ENCODE peak calls at places on chromosomes 11 and 22, in six cellular contexts. T is glutamatergic neuron, G is body of pancreas, K is AML-193, H is ELF-1, I is astrocyte of the cerebellum. J is an unnamed sample.
A peak's percentile ranks its signal among the peaks of the same experiment; 100 is the strongest.

GRCh38 chr11:76209956-76210885 is 3.9 kb upstream of the WNT11 start:
- DNase-seq in G (peak; percentile 61), K (peak; percentile 35), H (peak; percentile 46), T (peak; percentile 67), I (peak; percentile 33), J (peak; percentile 34)

GRCh38 chr11:8309862-8310261 is 46.2 kb upstream of the LMO1 start:
- DNase-seq in G (peak; percentile 23), I (no peak), T (no peak), K (no peak), H (peak; percentile 31), J (no peak)

GRCh38 chr11:33691051-33691864 is 9.4 kb downstream of the C11orf91 start:
- DNase-seq in G (no peak), H (peak; percentile 90), K (no peak), I (no peak), T (no peak), J (no peak)

GRCh38 chr11:131866535-131867400 is 496.4 kb downstream of the NTM start:
- DNase-seq in H (peak; percentile 41), G (no peak), T (no peak), K (no peak), I (no peak), J (no peak)

GRCh38 chr11:64081663-64082442 is 46.1 kb downstream of the FLRT1 start:
- DNase-seq in T (no peak), G (peak; percentile 66), H (no peak), I (no peak), K (no peak), J (no peak)

GRCh38 chr22:46061431-46062231 is 84.7 kb upstream of the WNT7B start:
- DNase-seq in G (peak; percentile 16), I (no peak), H (no peak), K (no peak), T (no peak), J (no peak)

GRCh38 chr11:117022526-117022925 is 75.7 kb downstream of the SIK3 start:
- DNase-seq in H (no peak), T (no peak), I (no peak), K (no peak), G (no peak), J (no peak)

GRCh38 chr11:32316232-32316631 is 119.1 kb downstream of the WT1 start:
- DNase-seq in G (no peak), I (no peak), H (no peak), T (no peak), K (no peak), J (no peak)

GRCh38 chr22:40512426-40513136 is 123.9 kb downstream of the MRTFA start:
- DNase-seq in G (no peak), H (no peak), K (no peak), T (no peak), I (peak; percentile 99), J (no peak)

GRCh38 chr11:59794417-59794816 is 16.2 kb downstream of the MRPL16 start:
- DNase-seq in G (no peak), I (no peak), T (no peak), K (no peak), H (no peak), J (no peak)

GRCh38 chr11:111764621-111765020 is 1.6 kb downstream of the PPP2R1B start:
- DNase-seq in G (no peak), I (no peak), H (no peak), K (no peak), T (no peak), J (no peak)

GRCh38 chr11:119684361-119685072 is 44.5 kb downstream of the NECTIN1 start:
- DNase-seq in T (peak; percentile 53), I (no peak), K (peak; percentile 13), G (no peak), H (peak; percentile 79), J (no peak)

GRCh38 chr11:630871-631270 is 3.9 kb upstream of the SCT start:
- DNase-seq in T (no peak), G (no peak), H (no peak), K (no peak), I (no peak), J (no peak)

GRCh38 chr11:34564807-34565241 is 51.2 kb upstream of the ELF5 start:
- DNase-seq in K (no peak), H (no peak), T (no peak), I (no peak), G (no peak), J (no peak)